ENCODE peak calls at places on chromosomes 3 and 15, in five cellular contexts. Z is H9, J is glutamatergic neuron, E is osteocyte, G is ACHN. T is an unnamed sample.

GRCh38 chr3:72597756-72598195 is 250.5 kb downstream of the SHQ1 start:
- DNase-seq in G (no peak), J (no peak), E (no peak), Z (no peak), T (no peak)

GRCh38 chr15:96330450-96331140 is at the start of gene NR2F2:
- DNase-seq in E (peak; percentile 99), J (peak; percentile 91), G (peak; percentile 96), Z (peak; percentile 93), T (peak; percentile 94)

GRCh38 chr3:69299344-69299743 is 86.5 kb downstream of the FRMD4B start:
- DNase-seq in J (no peak), E (no peak), G (no peak), Z (no peak), T (no peak)

GRCh38 chr3:180615954-180616353 is 14.0 kb downstream of the TTC14 start:
- DNase-seq in E (no peak), G (no peak), Z (no peak), J (no peak), T (no peak)

GRCh38 chr15:63466378-63467192 is 37.8 kb upstream of the USP3 start:
- DNase-seq in J (no peak), Z (peak; percentile 67), E (no peak), G (peak; percentile 64), T (no peak)

GRCh38 chr15:99574048-99574447 is 8.3 kb downstream of the MEF2A start:
- DNase-seq in G (no peak), J (no peak), Z (no peak), E (no peak), T (no peak)

GRCh38 chr15:64067564-64068030 is 21.3 kb upstream of the DAPK2 start:
- DNase-seq in Z (peak; percentile 83), E (no peak), G (peak; percentile 67), J (peak; percentile 78), T (peak; percentile 88)

GRCh38 chr3:132344666-132345280 is 27.6 kb downstream of the ACP3 start:
- DNase-seq in E (no peak), J (no peak), G (no peak), Z (no peak), T (no peak)

GRCh38 chr3:8095724-8096123 is 405.9 kb upstream of the LMCD1 start:
- DNase-seq in G (peak; percentile 5), E (no peak), Z (peak; percentile 81), J (peak; percentile 24), T (peak; percentile 75)

GRCh38 chr3:37751537-37751936 is 110.1 kb upstream of the CTDSPL start:
- DNase-seq in J (no peak), G (no peak), Z (no peak), E (no peak), T (no peak)

GRCh38 chr15:99138491-99138982 is 33.7 kb downstream of the SYNM start:
- DNase-seq in J (no peak), E (no peak), G (no peak), Z (peak; percentile 36), T (no peak)

GRCh38 chr3:105829229-105829628 is 39.6 kb downstream of the CBLB start:
- DNase-seq in E (no peak), J (no peak), Z (no peak), G (no peak), T (no peak)

GRCh38 chr15:51499379-51499976 is 123.1 kb downstream of the DMXL2 start:
- DNase-seq in J (no peak), G (peak; percentile 42), E (no peak), Z (no peak), T (no peak)

GRCh38 chr3:72318504-72319201 is 529.6 kb downstream of the SHQ1 start:
- DNase-seq in Z (no peak), E (peak; percentile 87), J (no peak), G (no peak), T (peak; percentile 75)

GRCh38 chr15:90946941-90947576 is 7.6 kb upstream of the RCCD1 start:
- DNase-seq in Z (no peak), E (no peak), J (no peak), G (no peak), T (no peak)

GRCh38 chr3:176430244-176430893 is 766.9 kb downstream of the TBL1XR1 start:
- DNase-seq in Z (no peak), E (no peak), G (peak; percentile 38), J (no peak), T (no peak)

GRCh38 chr15:50304856-50305255 is 39.3 kb upstream of the HDC start:
- DNase-seq in Z (no peak), G (no peak), E (no peak), J (no peak), T (no peak)

GRCh38 chr3:13598926-13599886 is 50.3 kb downstream of the FBLN2 start:
- DNase-seq in Z (no peak), G (no peak), E (no peak), J (no peak), T (no peak)

GRCh38 chr15:63939531-63940130 is 105.9 kb upstream of the HERC1 start:
- DNase-seq in E (peak; percentile 42), J (no peak), Z (peak; percentile 15), G (no peak), T (peak; percentile 77)

GRCh38 chr15:100689500-100689899 is 87.1 kb downstream of the ASB7 start:
- DNase-seq in Z (peak; percentile 6), G (no peak), J (no peak), E (no peak), T (no peak)